ENCODE peak calls at places on chromosomes 12 and 14, in four cellular contexts. C, Y, U and S are unnamed samples.

GRCh38 chr12:47797432-47797831 is 22.3 kb downstream of the HDAC7 start:
- DNase-seq in Y (peak; percentile 76), C (no peak), U (no peak), S (peak; percentile 80)

GRCh38 chr12:104686196-104686595 is 229.4 kb downstream of the CHST11 start:
- DNase-seq in U (peak; percentile 68), Y (no peak), C (no peak), S (no peak)

GRCh38 chr14:61476737-61477410 is 155.5 kb downstream of the PRKCH start:
- DNase-seq in C (no peak), U (peak; percentile 85), Y (peak; percentile 36), S (peak; percentile 81)

GRCh38 chr14:100246809-100247428 is 8.0 kb downstream of the YY1 start:
- DNase-seq in Y (peak; percentile 74), C (peak; percentile 48), U (peak; percentile 61), S (peak; percentile 58)

GRCh38 chr12:71708658-71709057 is 22.8 kb downstream of the TMEM19 start:
- DNase-seq in C (no peak), Y (no peak), U (peak; percentile 59), S (no peak)

GRCh38 chr12:66119229-66119869 is 11.2 kb downstream of the LLPH start:
- DNase-seq in C (no peak), Y (no peak), U (peak; percentile 74), S (peak; percentile 35)

GRCh38 chr14:54440037-54440436 is 1.1 kb downstream of the CNIH1 start:
- DNase-seq in U (peak; percentile 42), C (no peak), Y (no peak), S (no peak)

GRCh38 chr14:59277659-59278058 is 89.2 kb downstream of the DAAM1 start:
- DNase-seq in U (peak; percentile 37), C (no peak), Y (no peak), S (no peak)

GRCh38 chr12:76976777-76977465 is 88.4 kb downstream of the E2F7 start:
- DNase-seq in C (no peak), U (peak; percentile 10), Y (no peak), S (no peak)

GRCh38 chr12:107335802-107336570 is 242.6 kb upstream of the CRY1 start:
- DNase-seq in U (no peak), C (no peak), Y (no peak), S (no peak)

GRCh38 chr12:11958216-11959091 is 112.3 kb upstream of the BCL2L14 start:
- DNase-seq in C (no peak), U (peak; percentile 97), Y (no peak), S (no peak)

GRCh38 chr14:103480595-103480994 is 42.0 kb downstream of the CKB start:
- DNase-seq in C (no peak), Y (no peak), U (no peak), S (no peak)

GRCh38 chr14:93161411-93161940 is 23.2 kb downstream of the MOAP1 start:
- DNase-seq in U (no peak), C (no peak), Y (no peak), S (no peak)

GRCh38 chr12:5480953-5481300 is 49.0 kb downstream of the NTF3 start:
- DNase-seq in C (no peak), U (no peak), Y (no peak), S (no peak)

GRCh38 chr12:91785655-91786489 is 359.8 kb downstream of the BTG1 start:
- DNase-seq in U (no peak), C (no peak), Y (no peak), S (no peak)

GRCh38 chr14:51682411-51682810 is 30.7 kb downstream of the FRMD6 start:
- DNase-seq in U (peak; percentile 78), Y (no peak), C (no peak), S (no peak)

GRCh38 chr12:41743835-41744234 is 400.8 kb downstream of the GXYLT1 start:
- DNase-seq in C (no peak), Y (no peak), U (peak; percentile 28), S (no peak)

GRCh38 chr14:99775351-99775750 is 17.9 kb upstream of the EML1 start:
- DNase-seq in U (no peak), C (no peak), Y (peak; percentile 51), S (no peak)

GRCh38 chr14:104226421-104227385 is 88.3 kb downstream of the KIF26A start:
- DNase-seq in C (no peak), Y (no peak), U (no peak), S (peak; percentile 49)

GRCh38 chr14:34792593-34792992 is 78.2 kb upstream of the CFL2 start:
- DNase-seq in C (no peak), Y (no peak), U (no peak), S (no peak)

GRCh38 chr14:26794731-26795130 is 196.9 kb upstream of the NOVA1 start:
- DNase-seq in C (no peak), Y (no peak), U (peak; percentile 70), S (no peak)

GRCh38 chr12:26318661-26319068 is 123.3 kb downstream of the SSPN start:
- DNase-seq in U (peak; percentile 83), Y (no peak), C (no peak), S (peak; percentile 94)

GRCh38 chr12:28925726-28926376 is 223.2 kb upstream of the FAR2 start:
- DNase-seq in C (no peak), U (peak; percentile 86), Y (no peak), S (no peak)

GRCh38 chr14:76904100-76904739 is 78.0 kb downstream of the LRRC74A start:
- DNase-seq in Y (peak; percentile 34), U (peak; percentile 99), C (no peak), S (no peak)

GRCh38 chr14:76901171-76902055 is 75.2 kb downstream of the LRRC74A start:
- DNase-seq in Y (no peak), U (peak; percentile 34), C (no peak), S (no peak)

GRCh38 chr14:76900406-76901085 is 74.3 kb downstream of the LRRC74A start:
- DNase-seq in U (no peak), Y (no peak), C (no peak), S (no peak)

GRCh38 chr14:76904740-76905569 is 78.7 kb downstream of the LRRC74A start:
- DNase-seq in U (peak; percentile 99), C (peak; percentile 87), Y (peak; percentile 78), S (peak; percentile 98)

GRCh38 chr14:76902591-76902990 is 76.4 kb downstream of the LRRC74A start:
- DNase-seq in U (no peak), Y (no peak), C (no peak), S (no peak)
- H3K27ac ChIP-seq in U (peak overlapping the region; percentile 99), Y (no peak overlapping the region), C (no peak overlapping the region), S (no peak overlapping the region)

GRCh38 chr12:989751-990278 is 1.2 kb upstream of the ERC1 start:
- DNase-seq in Y (peak; percentile 73), U (peak; percentile 88), C (no peak), S (peak; percentile 48)
- H2AFZ ChIP-seq in Y (peak overlapping the region; percentile 93), U (peak overlapping the region; percentile 70), C (peak overlapping the region; percentile 4), S (peak overlapping the region; percentile 97)

GRCh38 chr14:98462908-98463307 is 809.1 kb downstream of the BCL11B start:
- DNase-seq in Y (no peak), U (no peak), C (no peak), S (no peak)

DNA sequence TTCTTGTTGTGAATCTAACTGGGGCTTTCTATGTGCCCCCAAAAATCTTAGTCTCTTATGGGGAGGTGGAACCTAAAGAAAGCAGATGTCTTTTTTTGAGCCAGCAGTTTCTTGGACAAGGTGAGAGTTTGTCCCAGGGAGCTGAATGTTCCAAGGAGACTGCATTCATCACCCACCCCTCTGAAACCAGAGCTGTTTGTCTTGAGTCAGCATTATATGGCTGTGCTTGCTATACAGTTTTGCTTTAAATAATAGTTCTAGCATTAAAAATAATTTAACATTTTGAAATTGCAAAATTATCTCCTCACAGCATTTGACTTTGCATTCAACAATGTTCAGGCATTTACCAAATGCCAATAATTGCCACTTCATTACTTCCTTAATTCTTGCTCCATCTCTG is 813.3 kb downstream of the BCL11B start:
- DNase-seq in U (no peak), Y (no peak), C (no peak), S (no peak)
- H3K9me2 ChIP-seq in U (no peaks in the 10 kb centered on the region), Y (no peaks in the 10 kb centered on the region), C (no peaks in the 10 kb centered on the region), S (no peaks in the 10 kb centered on the region)

GRCh38 chr12:51949342-51950030 is 2.0 kb upstream of the ACVR1B start:
- DNase-seq in U (peak; percentile 67), Y (no peak), C (no peak), S (no peak)

GRCh38 chr12:51953011-51953568 is 1.6 kb downstream of the ACVR1B start:
- DNase-seq in Y (no peak), C (no peak), U (no peak), S (no peak)

GRCh38 chr12:51951843-51952722 is 584 bp downstream of the ACVR1B start:
- DNase-seq in U (peak; percentile 49), Y (peak; percentile 30), C (no peak), S (peak; percentile 67)

GRCh38 chr12:51951199-51951842 is at the start of gene ACVR1B:
- DNase-seq in U (peak; percentile 97), Y (peak; percentile 95), C (peak; percentile 86), S (peak; percentile 95)

GRCh38 chr12:51950682-51951198 is 759 bp upstream of the ACVR1B start:
- DNase-seq in Y (no peak), C (no peak), U (no peak), S (no peak)
- H3K27ac ChIP-seq in Y (peak overlapping the region; percentile 77), C (no peak overlapping the region), U (peak overlapping the region; percentile 39), S (no peak overlapping the region)

DNA sequence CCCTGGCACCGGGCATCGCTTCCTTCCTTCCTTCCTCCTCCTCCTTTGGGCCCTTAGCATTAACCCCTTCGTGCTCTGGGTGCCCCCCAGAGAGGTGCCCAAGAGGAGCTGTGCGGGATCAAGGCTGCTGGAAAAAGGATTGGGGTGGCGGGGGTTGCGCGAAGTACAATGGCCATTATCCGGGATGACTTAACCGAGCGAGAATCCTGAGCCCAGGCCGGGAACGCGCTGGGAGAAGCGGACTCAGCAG is 2.8 kb downstream of the DHH start:
- DNase-seq in C (no peak), U (no peak), Y (no peak), S (no peak)
- H2AFZ ChIP-seq in C (no peak overlapping the region), U (peak overlapping the region; percentile 62), Y (no peak overlapping the region), S (no peak overlapping the region)

GRCh38 chr12:130664772-130665171 is 51.3 kb downstream of the RIMBP2 start:
- DNase-seq in U (no peak), Y (no peak), C (no peak), S (no peak)
- H3K9me2 ChIP-seq in U (no peaks in the 10 kb centered on the region), Y (no peaks in the 10 kb centered on the region), C (no peaks in the 10 kb centered on the region), S (no peaks in the 10 kb centered on the region)

DNA sequence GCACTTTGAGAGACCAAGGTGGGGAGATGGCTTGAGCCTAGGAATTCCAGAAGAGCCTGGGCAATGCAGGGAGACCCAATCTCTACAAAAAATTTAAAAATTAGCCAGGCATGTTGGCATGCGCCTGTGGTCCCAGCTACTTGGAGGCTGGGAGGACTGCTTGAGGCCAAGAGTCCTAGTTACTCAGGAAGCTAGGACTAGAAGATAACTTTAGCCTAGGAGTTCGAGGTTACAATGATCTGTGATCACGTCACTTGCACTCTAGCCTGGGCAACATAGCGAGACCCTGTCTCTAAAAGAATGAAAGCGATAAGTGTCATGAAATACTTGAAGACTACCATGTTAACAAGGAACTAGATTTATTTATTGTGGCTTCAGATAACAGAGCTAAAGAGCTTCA is 3.5 kb downstream of the ATF7 start:
- DNase-seq in U (no peak), C (no peak), Y (no peak), S (no peak)
- H3K27ac ChIP-seq in U (peak overlapping the region; percentile 67), C (no peak overlapping the region), Y (no peak overlapping the region), S (peak overlapping the region; percentile 85)